ENCODE peak calls at places on chromosome 5, in nine cellular contexts. One of them, this sample, is unnamed.
A peak's percentile ranks its signal among the peaks of the same experiment; 100 is the strongest.

GRCh38 chr5:86929123-86929766 is 311.5 kb downstream of the COX7C start:
- DNase-seq in Panc1: no peak
- DNase-seq in cardiac muscle cell: no peak
- DNase-seq in psoas muscle: no peak
- DNase-seq in astrocyte: no peak
- DNase-seq in transverse colon: no peak
- DNase-seq in neural progenitor cell: peak; percentile 75
- DNase-seq in testis: no peak
- DNase-seq in heart right ventricle: no peak
- DNase-seq in this sample: no peak

GRCh38 chr5:171596391-171596878 is 177.0 kb downstream of the FGF18 start:
- DNase-seq in cardiac muscle cell: peak; percentile 97
- DNase-seq in testis: no peak
- DNase-seq in transverse colon: no peak
- DNase-seq in neural progenitor cell: no peak
- DNase-seq in Panc1: no peak
- DNase-seq in heart right ventricle: peak; percentile 80
- DNase-seq in psoas muscle: peak; percentile 86
- DNase-seq in astrocyte: peak; percentile 92
- DNase-seq in this sample: peak; percentile 21

GRCh38 chr5:6656680-6657079 is 23.4 kb downstream of the SRD5A1 start:
- DNase-seq in Panc1: no peak
- DNase-seq in psoas muscle: no peak
- DNase-seq in neural progenitor cell: no peak
- DNase-seq in transverse colon: no peak
- DNase-seq in cardiac muscle cell: peak; percentile 8
- DNase-seq in heart right ventricle: no peak
- DNase-seq in testis: no peak
- DNase-seq in astrocyte: no peak
- DNase-seq in this sample: no peak

GRCh38 chr5:14261237-14261636 is 118.1 kb downstream of the TRIO start:
- DNase-seq in astrocyte: no peak
- DNase-seq in psoas muscle: no peak
- DNase-seq in heart right ventricle: no peak
- DNase-seq in testis: no peak
- DNase-seq in cardiac muscle cell: no peak
- DNase-seq in transverse colon: no peak
- DNase-seq in neural progenitor cell: peak; percentile 39
- DNase-seq in Panc1: no peak
- DNase-seq in this sample: no peak

GRCh38 chr5:128143911-128144310 is 60.3 kb downstream of the SLC12A2 start:
- DNase-seq in astrocyte: no peak
- DNase-seq in neural progenitor cell: no peak
- DNase-seq in testis: no peak
- DNase-seq in psoas muscle: no peak
- DNase-seq in heart right ventricle: no peak
- DNase-seq in transverse colon: no peak
- DNase-seq in Panc1: no peak
- DNase-seq in cardiac muscle cell: no peak
- DNase-seq in this sample: no peak

GRCh38 chr5:54301215-54301614 is 9.2 kb downstream of the ARL15 start:
- DNase-seq in psoas muscle: no peak
- DNase-seq in Panc1: no peak
- DNase-seq in cardiac muscle cell: peak; percentile 11
- DNase-seq in astrocyte: no peak
- DNase-seq in neural progenitor cell: no peak
- DNase-seq in transverse colon: no peak
- DNase-seq in testis: no peak
- DNase-seq in heart right ventricle: no peak
- DNase-seq in this sample: no peak

GRCh38 chr5:177169271-177169670 is 35.7 kb downstream of the NSD1 start:
- DNase-seq in psoas muscle: no peak
- DNase-seq in cardiac muscle cell: no peak
- DNase-seq in testis: no peak
- DNase-seq in transverse colon: no peak
- DNase-seq in heart right ventricle: no peak
- DNase-seq in astrocyte: no peak
- DNase-seq in Panc1: no peak
- DNase-seq in neural progenitor cell: no peak
- DNase-seq in this sample: no peak

GRCh38 chr5:78718827-78719226 is 70.3 kb upstream of the LHFPL2 start:
- DNase-seq in psoas muscle: no peak
- DNase-seq in Panc1: no peak
- DNase-seq in astrocyte: no peak
- DNase-seq in transverse colon: no peak
- DNase-seq in cardiac muscle cell: no peak
- DNase-seq in heart right ventricle: no peak
- DNase-seq in neural progenitor cell: no peak
- DNase-seq in testis: no peak
- DNase-seq in this sample: no peak

GRCh38 chr5:80686757-80687156 is 32.0 kb upstream of the DHFR start:
- DNase-seq in transverse colon: no peak
- DNase-seq in testis: no peak
- DNase-seq in neural progenitor cell: no peak
- DNase-seq in heart right ventricle: no peak
- DNase-seq in psoas muscle: no peak
- DNase-seq in astrocyte: peak; percentile 7
- DNase-seq in Panc1: no peak
- DNase-seq in cardiac muscle cell: peak; percentile 31
- DNase-seq in this sample: no peak

GRCh38 chr5:78497573-78498533 is 137.4 kb downstream of the SCAMP1 start:
- DNase-seq in transverse colon: no peak
- DNase-seq in neural progenitor cell: no peak
- DNase-seq in heart right ventricle: no peak
- DNase-seq in cardiac muscle cell: no peak
- DNase-seq in testis: peak; percentile 57
- DNase-seq in Panc1: no peak
- DNase-seq in astrocyte: peak; percentile 61
- DNase-seq in psoas muscle: no peak
- DNase-seq in this sample: no peak

GRCh38 chr5:112338681-112339337 is 80.3 kb downstream of the EPB41L4A start:
- DNase-seq in testis: no peak
- DNase-seq in neural progenitor cell: no peak
- DNase-seq in cardiac muscle cell: peak; percentile 90
- DNase-seq in Panc1: no peak
- DNase-seq in psoas muscle: no peak
- DNase-seq in heart right ventricle: peak; percentile 23
- DNase-seq in transverse colon: no peak
- DNase-seq in astrocyte: peak; percentile 35
- DNase-seq in this sample: no peak

GRCh38 chr5:77326986-77327734 is 116.7 kb downstream of the PDE8B start:
- DNase-seq in testis: no peak
- DNase-seq in psoas muscle: no peak
- DNase-seq in Panc1: no peak
- DNase-seq in cardiac muscle cell: no peak
- DNase-seq in transverse colon: no peak
- DNase-seq in neural progenitor cell: no peak
- DNase-seq in heart right ventricle: no peak
- DNase-seq in astrocyte: no peak
- DNase-seq in this sample: no peak

GRCh38 chr5:138230261-138230660 is 17.1 kb upstream of the CDC23 start:
- DNase-seq in heart right ventricle: peak; percentile 53
- DNase-seq in psoas muscle: no peak
- DNase-seq in cardiac muscle cell: peak; percentile 55
- DNase-seq in neural progenitor cell: no peak
- DNase-seq in astrocyte: peak; percentile 26
- DNase-seq in Panc1: no peak
- DNase-seq in transverse colon: no peak
- DNase-seq in testis: no peak
- DNase-seq in this sample: no peak

GRCh38 chr5:140795259-140795641 is 598 bp downstream of the PCDHA2 start:
- DNase-seq in cardiac muscle cell: no peak
- DNase-seq in neural progenitor cell: peak; percentile 50
- DNase-seq in psoas muscle: no peak
- DNase-seq in heart right ventricle: no peak
- DNase-seq in testis: no peak
- DNase-seq in transverse colon: no peak
- DNase-seq in Panc1: no peak
- DNase-seq in astrocyte: no peak
- DNase-seq in this sample: no peak

GRCh38 chr5:66958984-66959641 is 237.5 kb downstream of the CD180 start:
- DNase-seq in astrocyte: peak; percentile 86
- DNase-seq in psoas muscle: peak; percentile 55
- DNase-seq in heart right ventricle: peak; percentile 49
- DNase-seq in transverse colon: no peak
- DNase-seq in Panc1: no peak
- DNase-seq in cardiac muscle cell: peak; percentile 79
- DNase-seq in neural progenitor cell: peak; percentile 21
- DNase-seq in testis: peak; percentile 39
- DNase-seq in this sample: no peak

GRCh38 chr5:93208156-93208895 is 372.7 kb downstream of the NR2F1-AS1 start:
- DNase-seq in Panc1: no peak
- DNase-seq in psoas muscle: no peak
- DNase-seq in astrocyte: no peak
- DNase-seq in neural progenitor cell: no peak
- DNase-seq in testis: no peak
- DNase-seq in heart right ventricle: no peak
- DNase-seq in cardiac muscle cell: no peak
- DNase-seq in transverse colon: no peak
- DNase-seq in this sample: peak; percentile 74

GRCh38 chr5:91556-92263 is at the start of gene PLEKHG4B:
- DNase-seq in astrocyte: peak; percentile 14
- DNase-seq in psoas muscle: no peak
- DNase-seq in heart right ventricle: no peak
- DNase-seq in cardiac muscle cell: no peak
- DNase-seq in neural progenitor cell: peak; percentile 93
- DNase-seq in testis: peak; percentile 26
- DNase-seq in transverse colon: no peak
- DNase-seq in Panc1: no peak
- DNase-seq in this sample: no peak
- H3K4me3 ChIP-seq in astrocyte: peak within 1 kb of the TSS; percentile 47
- H3K4me3 ChIP-seq in psoas muscle: peak within 1 kb of the TSS; percentile 53
- H3K4me3 ChIP-seq in heart right ventricle: peak within 1 kb of the TSS; percentile 40
- H3K4me3 ChIP-seq in cardiac muscle cell: peak within 1 kb of the TSS; percentile 42
- H3K4me3 ChIP-seq in neural progenitor cell: peak within 1 kb of the TSS; percentile 68
- H3K4me3 ChIP-seq in testis: no peak within 1 kb of the TSS
- H3K4me3 ChIP-seq in transverse colon: peak within 1 kb of the TSS; percentile 30
- H3K4me3 ChIP-seq in Panc1: peak within 1 kb of the TSS; percentile 49
- H3K4me3 ChIP-seq in this sample: peak within 1 kb of the TSS; percentile 38

DNA sequence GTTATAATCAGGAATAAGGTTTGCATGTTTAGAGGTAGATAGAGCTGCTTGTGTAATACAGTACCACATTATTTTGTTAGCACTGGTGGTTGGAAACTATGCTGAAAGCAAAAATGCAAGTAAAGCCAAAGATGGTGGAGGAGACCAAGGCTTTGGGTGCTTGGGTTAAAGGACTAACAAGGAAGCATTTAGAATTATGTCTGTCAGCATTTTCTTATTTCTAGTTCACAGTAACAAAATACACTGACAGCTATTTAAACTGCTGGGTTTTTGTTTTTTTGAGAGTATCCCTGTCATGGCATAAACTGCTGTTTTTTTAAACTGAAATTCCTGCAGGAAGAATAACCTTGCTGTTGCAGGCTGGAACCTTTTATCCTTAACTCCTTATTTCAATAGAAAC is 6.5 kb downstream of the HMGXB3 start:
- DNase-seq in Panc1: no peak
- DNase-seq in transverse colon: no peak
- DNase-seq in neural progenitor cell: no peak
- DNase-seq in astrocyte: no peak
- DNase-seq in testis: no peak
- DNase-seq in psoas muscle: no peak
- DNase-seq in heart right ventricle: no peak
- DNase-seq in cardiac muscle cell: no peak
- DNase-seq in this sample: no peak
- H3K36me3 ChIP-seq in Panc1: peaks cover 29% of the 10 kb centered on the region
- H3K36me3 ChIP-seq in transverse colon: peaks cover 4% of the 10 kb centered on the region
- H3K36me3 ChIP-seq in neural progenitor cell: peaks cover 9% of the 10 kb centered on the region
- H3K36me3 ChIP-seq in astrocyte: peaks cover 51% of the 10 kb centered on the region
- H3K36me3 ChIP-seq in testis: no peaks in the 10 kb centered on the region
- H3K36me3 ChIP-seq in psoas muscle: peaks cover 10% of the 10 kb centered on the region
- H3K36me3 ChIP-seq in heart right ventricle: peaks cover 6% of the 10 kb centered on the region
- H3K36me3 ChIP-seq in cardiac muscle cell: peaks cover 31% of the 10 kb centered on the region
- H3K36me3 ChIP-seq in this sample: peaks cover 18% of the 10 kb centered on the region

GRCh38 chr5:8993031-8993430 is 552.8 kb downstream of the SEMA5A start:
- DNase-seq in transverse colon: no peak
- DNase-seq in neural progenitor cell: peak; percentile 42
- DNase-seq in heart right ventricle: no peak
- DNase-seq in cardiac muscle cell: peak; percentile 36
- DNase-seq in testis: no peak
- DNase-seq in psoas muscle: no peak
- DNase-seq in Panc1: no peak
- DNase-seq in astrocyte: no peak
- DNase-seq in this sample: no peak
- TF ChIP-seq CTCF in transverse colon: peak; percentile 27
- TF ChIP-seq CTCF in neural progenitor cell: peak; percentile 71
- TF ChIP-seq CTCF in heart right ventricle: no peak
- TF ChIP-seq CTCF in cardiac muscle cell: peak; percentile 60
- TF ChIP-seq CTCF in testis: no peak
- TF ChIP-seq CTCF in psoas muscle: no peak
- TF ChIP-seq CTCF in Panc1: peak; percentile 17
- TF ChIP-seq CTCF in astrocyte: peak; percentile 54
- TF ChIP-seq CTCF in this sample: peak; percentile 51

GRCh38 chr5:149932445-149933350 is 11.9 kb downstream of the PDE6A start:
- DNase-seq in psoas muscle: peak; percentile 73
- DNase-seq in neural progenitor cell: peak; percentile 47
- DNase-seq in astrocyte: no peak
- DNase-seq in transverse colon: no peak
- DNase-seq in testis: peak; percentile 32
- DNase-seq in cardiac muscle cell: no peak
- DNase-seq in heart right ventricle: no peak
- DNase-seq in Panc1: peak; percentile 35
- DNase-seq in this sample: no peak
- H3K4me3 ChIP-seq in psoas muscle: peak overlapping the region; percentile 67
- H3K4me3 ChIP-seq in neural progenitor cell: no peak overlapping the region
- H3K4me3 ChIP-seq in astrocyte: no peak overlapping the region
- H3K4me3 ChIP-seq in transverse colon: no peak overlapping the region
- H3K4me3 ChIP-seq in testis: peak overlapping the region; percentile 46
- H3K4me3 ChIP-seq in cardiac muscle cell: no peak overlapping the region
- H3K4me3 ChIP-seq in heart right ventricle: peak overlapping the region; percentile 35
- H3K4me3 ChIP-seq in Panc1: peak overlapping the region; percentile 34
- H3K4me3 ChIP-seq in this sample: no peak overlapping the region

DNA sequence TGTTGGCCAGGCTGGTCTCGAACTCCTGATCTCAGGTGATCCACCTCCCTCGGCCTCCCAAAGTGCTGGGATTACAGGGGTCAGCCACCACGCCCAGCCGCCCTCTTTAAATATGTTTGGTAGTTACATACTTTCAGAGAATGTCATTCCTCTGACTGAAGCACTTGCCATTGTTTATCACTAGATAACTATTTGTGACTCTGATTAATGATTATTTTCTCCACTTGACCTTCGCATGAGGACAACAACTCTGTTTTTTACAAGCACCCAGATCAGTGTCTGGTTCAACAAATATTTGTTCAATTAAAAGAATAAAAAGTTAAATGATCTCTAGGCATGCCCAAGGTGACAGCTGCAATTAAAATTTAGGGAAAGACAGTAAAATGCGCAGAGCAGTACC is 56.2 kb downstream of the CLINT1 start:
- DNase-seq in astrocyte: no peak
- DNase-seq in neural progenitor cell: no peak
- DNase-seq in Panc1: no peak
- DNase-seq in testis: no peak
- DNase-seq in heart right ventricle: no peak
- DNase-seq in cardiac muscle cell: no peak
- DNase-seq in transverse colon: no peak
- DNase-seq in psoas muscle: no peak
- DNase-seq in this sample: no peak
- H3K36me3 ChIP-seq in astrocyte: peaks cover 35% of the 10 kb centered on the region
- H3K36me3 ChIP-seq in neural progenitor cell: peaks cover 25% of the 10 kb centered on the region
- H3K36me3 ChIP-seq in Panc1: peaks cover 30% of the 10 kb centered on the region
- H3K36me3 ChIP-seq in testis: no peaks in the 10 kb centered on the region
- H3K36me3 ChIP-seq in heart right ventricle: no peaks in the 10 kb centered on the region
- H3K36me3 ChIP-seq in cardiac muscle cell: peaks cover 32% of the 10 kb centered on the region
- H3K36me3 ChIP-seq in transverse colon: no peaks in the 10 kb centered on the region
- H3K36me3 ChIP-seq in psoas muscle: peaks cover 4% of the 10 kb centered on the region
- H3K36me3 ChIP-seq in this sample: peaks cover 4% of the 10 kb centered on the region

This sample was measured in BJ.